ENCODE peak calls at places on chromosomes 3 and 15, in ten cellular contexts. H, I, L, S, O, E, X, D, T and Y are unnamed samples.

GRCh38 chr15:47505712-47506542 is 211.4 kb upstream of the SEMA6D start:
- DNase-seq in H (no peak), I (no peak), L (no peak), S (no peak), O (no peak), E (peak), X (peak), D (no peak), T (no peak), Y (no peak)

GRCh38 chr15:34721802-34722795 is 32.7 kb downstream of the GJD2 start:
- DNase-seq in H (no peak), I (peak), L (no peak), S (peak), O (peak), E (no peak), X (peak), D (no peak), T (no peak), Y (peak)

GRCh38 chr3:39142067-39142466 is 11.3 kb downstream of the CSRNP1 start:
- DNase-seq in H (no peak), I (no peak), L (no peak), S (no peak), O (no peak), E (no peak), X (peak), D (no peak), T (no peak), Y (no peak)

GRCh38 chr15:95495033-95495541 is 835.4 kb upstream of the NR2F2 start:
- DNase-seq in H (no peak), I (no peak), L (no peak), S (no peak), O (no peak), E (no peak), X (peak), D (no peak), T (no peak), Y (no peak)

GRCh38 chr3:197880361-197881339 is 69.3 kb upstream of the RPL35A start:
- DNase-seq in H (no peak), I (no peak), L (no peak), S (no peak), O (no peak), E (no peak), X (no peak), D (no peak), T (no peak), Y (no peak)

GRCh38 chr3:49602877-49603411 is 48.7 kb downstream of the BSN start:
- DNase-seq in H (peak), I (no peak), L (peak), S (peak), O (no peak), E (no peak), X (no peak), D (peak), T (no peak), Y (peak)

GRCh38 chr3:6079518-6080179 is 781.3 kb upstream of the GRM7 start:
- DNase-seq in H (no peak), I (no peak), L (no peak), S (no peak), O (no peak), E (no peak), X (no peak), D (no peak), T (no peak), Y (no peak)

GRCh38 chr15:69524296-69524695 is 71.7 kb downstream of the RPLP1 start:
- DNase-seq in H (no peak), I (no peak), L (no peak), S (no peak), O (no peak), E (no peak), X (no peak), D (no peak), T (no peak), Y (no peak)

GRCh38 chr3:72818092-72818721 is 30.0 kb downstream of the SHQ1 start:
- DNase-seq in H (no peak), I (no peak), L (no peak), S (peak), O (no peak), E (peak), X (peak), D (no peak), T (peak), Y (no peak)

GRCh38 chr3:46406786-46407611 is at the start of the genes CCR5AS and CCRL2:
- DNase-seq in H (peak), I (no peak), L (peak), S (peak), O (peak), E (no peak), X (no peak), D (peak), T (peak), Y (no peak)

GRCh38 chr3:182490601-182491485 is 302.5 kb upstream of the ATP11B start:
- DNase-seq in H (no peak), I (no peak), L (no peak), S (peak), O (no peak), E (peak), X (peak), D (no peak), T (peak), Y (no peak)

GRCh38 chr3:189099031-189099471 is 72.7 kb upstream of the TPRG1 start:
- DNase-seq in H (no peak), I (no peak), L (no peak), S (no peak), O (peak), E (no peak), X (no peak), D (no peak), T (no peak), Y (no peak)

GRCh38 chr3:126544596-126545281 is 14.0 kb downstream of the C3orf22 start:
- DNase-seq in H (no peak), I (peak), L (no peak), S (no peak), O (peak), E (no peak), X (peak), D (no peak), T (no peak), Y (no peak)

GRCh38 chr15:38660726-38661125 is 96.1 kb upstream of the RASGRP1 start:
- DNase-seq in H (peak), I (no peak), L (no peak), S (no peak), O (no peak), E (no peak), X (no peak), D (no peak), T (no peak), Y (no peak)

GRCh38 chr15:75945953-75946352 is 42.3 kb downstream of the FBXO22 start:
- DNase-seq in H (no peak), I (no peak), L (no peak), S (no peak), O (no peak), E (no peak), X (no peak), D (no peak), T (no peak), Y (no peak)

GRCh38 chr15:47266556-47266955 is 450.7 kb upstream of the SEMA6D start:
- DNase-seq in H (no peak), I (no peak), L (no peak), S (no peak), O (no peak), E (no peak), X (no peak), D (no peak), T (no peak), Y (no peak)

GRCh38 chr3:87398226-87398774 is 121.9 kb upstream of the POU1F1 start:
- DNase-seq in H (peak), I (no peak), L (no peak), S (no peak), O (no peak), E (no peak), X (no peak), D (no peak), T (peak), Y (no peak)

GRCh38 chr3:71087109-71088018 is 496.2 kb downstream of the FOXP1 start:
- DNase-seq in H (peak), I (no peak), L (no peak), S (no peak), O (no peak), E (no peak), X (no peak), D (no peak), T (no peak), Y (no peak)

GRCh38 chr3:146350852-146351251 is 99.9 kb upstream of the PLSCR4 start:
- DNase-seq in H (no peak), I (no peak), L (no peak), S (no peak), O (no peak), E (no peak), X (no peak), D (no peak), T (no peak), Y (no peak)

GRCh38 chr15:57134877-57135276 is 216.4 kb downstream of the TCF12 start:
- DNase-seq in H (no peak), I (no peak), L (no peak), S (no peak), O (no peak), E (no peak), X (no peak), D (no peak), T (no peak), Y (no peak)

GRCh38 chr15:91891788-91892187 is 38.3 kb downstream of the SLCO3A1 start:
- DNase-seq in H (no peak), I (no peak), L (no peak), S (no peak), O (peak), E (no peak), X (peak), D (no peak), T (no peak), Y (no peak)

GRCh38 chr3:138494607-138494929 is 60.2 kb downstream of the ESYT3 start:
- DNase-seq in H (no peak), I (no peak), L (no peak), S (no peak), O (no peak), E (no peak), X (no peak), D (no peak), T (no peak), Y (no peak)

GRCh38 chr3:38560284-38560683 is 64.1 kb downstream of the EXOG start:
- DNase-seq in H (no peak), I (no peak), L (no peak), S (no peak), O (peak), E (no peak), X (no peak), D (no peak), T (no peak), Y (no peak)